ENCODE peak calls at places on chromosomes 2 and 18, in five cellular contexts. X is endothelial cell of umbilical vein, H is GM12878, A is HCT116, J is stomach. Y is an unnamed sample. For H3K4me1, the result is how much of the 10 kb centered on the place peaks cover.

GRCh38 chr2:207352978-207353377 is 176.8 kb upstream of the CREB1 start:
- DNase-seq in J (no peak), A (no peak), X (no peak), H (no peak), Y (no peak)

GRCh38 chr2:46230115-46230571 is 67.1 kb upstream of the EPAS1 start:
- DNase-seq in H (peak), X (no peak), A (no peak), J (no peak), Y (no peak)

GRCh38 chr18:74534150-74534969 is at the start of gene CNDP1:
- DNase-seq in X (no peak), A (no peak), H (no peak), J (peak), Y (no peak)

GRCh38 chr2:234444888-234445287 is 52.0 kb downstream of the ARL4C start:
- DNase-seq in J (no peak), X (peak), A (no peak), H (no peak), Y (no peak)

GRCh38 chr2:178208817-178209216 is 14.5 kb downstream of the OSBPL6 start:
- DNase-seq in A (no peak), X (no peak), J (no peak), H (no peak), Y (no peak)

GRCh38 chr18:21513292-21513691 is 87.2 kb downstream of the ESCO1 start:
- DNase-seq in X (no peak), A (no peak), H (no peak), J (no peak), Y (no peak)

GRCh38 chr18:77127769-77128671 is 4.6 kb downstream of the MBP start:
- DNase-seq in H (peak), A (no peak), X (no peak), J (no peak), Y (no peak)

GRCh38 chr2:241441492-241441891 is 66.9 kb downstream of the STK25 start:
- DNase-seq in H (no peak), X (no peak), A (no peak), J (no peak), Y (no peak)

GRCh38 chr2:127614246-127614645 is 31.7 kb upstream of the GPR17 start:
- DNase-seq in J (no peak), A (no peak), X (no peak), H (no peak), Y (no peak)

GRCh38 chr2:6999161-6999877 is 82.1 kb downstream of the RNF144A start:
- DNase-seq in H (peak), A (no peak), J (no peak), X (no peak), Y (no peak)

GRCh38 chr2:140502951-140503630 is 1627.7 kb downstream of the LRP1B start:
- DNase-seq in X (peak), H (no peak), A (no peak), J (no peak), Y (no peak)

GRCh38 chr2:237073552-237073951 is 12.1 kb upstream of the COPS8 start:
- DNase-seq in X (peak), J (no peak), H (no peak), A (no peak), Y (no peak)

GRCh38 chr2:71530246-71530986 is 77.1 kb downstream of the DYSF start:
- DNase-seq in J (no peak), X (peak), H (no peak), A (peak), Y (no peak)

GRCh38 chr2:9138507-9139085 is 68.0 kb upstream of the ASAP2 start:
- DNase-seq in X (peak), J (no peak), A (no peak), H (no peak), Y (no peak)

GRCh38 chr2:147045113-147045512 is 799.7 kb upstream of the ACVR2A start:
- DNase-seq in H (peak), A (peak), X (peak), J (peak), Y (no peak)

GRCh38 chr2:84495539-84496146 is 20.7 kb upstream of the DNAH6 start:
- DNase-seq in J (no peak), H (no peak), A (peak), X (peak), Y (no peak)

GRCh38 chr18:46333371-46334199 is 229.4 kb downstream of the HAUS1 start:
- DNase-seq in H (no peak), J (no peak), X (no peak), A (peak), Y (no peak)

GRCh38 chr18:9630444-9630843 is 16.1 kb upstream of the PPP4R1 start:
- DNase-seq in X (no peak), A (no peak), H (no peak), J (no peak), Y (no peak)

GRCh38 chr2:237262838-237263771 is 150.9 kb downstream of the COL6A3 start:
- DNase-seq in J (no peak), X (no peak), A (no peak), H (no peak), Y (no peak)

GRCh38 chr2:97766567-97766966 is 53.2 kb downstream of the ZAP70 start:
- DNase-seq in X (no peak), H (no peak), A (no peak), J (peak), Y (no peak)

DNA sequence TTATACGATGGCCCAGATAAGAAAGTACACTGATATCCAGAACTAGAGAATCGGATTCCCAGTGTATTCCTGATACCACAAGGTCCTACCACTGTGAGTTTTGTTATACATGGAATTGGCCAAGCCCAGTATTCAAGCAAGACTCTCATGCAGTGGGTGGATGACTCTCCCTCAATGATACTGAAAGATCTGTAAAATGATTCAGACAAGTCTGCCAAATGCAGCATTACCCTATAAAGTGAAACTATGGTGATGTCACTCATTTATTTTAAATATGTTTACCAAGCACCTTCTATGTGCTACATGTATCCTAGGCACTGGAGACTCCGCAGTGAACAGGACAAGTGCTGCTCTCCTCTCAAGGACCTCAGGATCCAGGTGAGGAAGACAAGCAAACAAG is 22.6 kb downstream of the MYO5B start:
- DNase-seq in X (no peak), A (no peak), J (no peak), H (no peak), Y (no peak)
- TF ChIP-seq POLR2AphosphoS5 in X (no peak), A (no peak), J (no peak), H (no peak), Y (no peak)

DNA sequence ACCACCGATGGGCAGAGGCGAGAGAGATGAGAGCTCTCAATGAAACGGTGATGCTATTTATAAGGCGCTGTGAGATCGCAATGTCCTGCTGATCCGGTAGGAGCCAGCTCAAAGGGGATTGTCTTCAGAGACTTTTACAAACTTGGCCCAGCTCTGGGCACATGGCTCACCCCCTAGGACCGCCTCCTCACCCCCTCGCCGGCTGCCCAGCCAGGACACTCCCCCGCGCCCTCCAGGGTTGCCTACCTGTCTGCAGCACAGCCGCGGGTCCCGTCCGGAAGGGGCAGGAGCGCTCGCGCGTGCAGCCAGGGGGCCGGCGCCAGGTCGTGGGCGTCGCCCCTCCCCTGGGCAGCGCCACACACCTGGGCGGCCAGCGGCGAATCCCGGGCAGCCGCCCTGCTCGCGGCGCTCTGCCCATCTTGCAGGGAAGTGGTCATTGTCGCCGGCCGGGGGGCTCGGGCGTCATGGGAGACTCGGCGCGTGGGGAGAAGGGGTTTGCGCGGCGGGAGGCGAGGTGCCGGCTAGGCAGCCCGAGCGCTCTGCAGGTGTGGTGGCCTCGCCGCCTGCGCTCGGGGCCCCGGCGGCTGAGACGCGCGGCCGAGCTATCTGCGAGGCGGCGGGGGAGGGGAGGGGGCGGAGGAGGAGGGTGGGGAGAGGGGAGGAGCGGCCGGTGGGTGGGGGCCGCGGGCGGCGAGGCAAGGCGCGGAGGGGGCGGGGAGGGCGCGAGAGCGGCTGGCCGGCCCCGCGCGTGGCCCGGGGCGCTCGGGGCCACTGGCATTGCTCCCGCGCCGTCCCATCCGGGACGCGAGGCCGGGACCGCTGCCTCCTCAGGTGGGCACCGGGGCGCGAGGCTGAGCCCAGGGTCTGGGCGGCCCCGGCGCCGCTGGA is at the start of gene GRB14:
- DNase-seq in J (peak), X (peak), A (peak), H (no peak), Y (no peak)
- TF ChIP-seq CTCF in J (no peak), X (no peak), A (no peak), H (no peak), Y (no peak)

GRCh38 chr18:48820483-48821250 is 130.1 kb downstream of the SMAD7 start:
- DNase-seq in A (no peak), H (peak), X (no peak), J (peak), Y (no peak)
- H3K4me1 ChIP-seq in A (under half), H (under half), X (under half), J (under half), Y (under half)

GRCh38 chr18:35352778-35353177 is 8.6 kb upstream of the ZNF24 start:
- DNase-seq in J (no peak), A (no peak), X (no peak), H (no peak), Y (no peak)

GRCh38 chr18:35352283-35352682 is 8.1 kb upstream of the ZNF24 start:
- DNase-seq in X (no peak), J (no peak), H (no peak), A (no peak), Y (no peak)

DNA sequence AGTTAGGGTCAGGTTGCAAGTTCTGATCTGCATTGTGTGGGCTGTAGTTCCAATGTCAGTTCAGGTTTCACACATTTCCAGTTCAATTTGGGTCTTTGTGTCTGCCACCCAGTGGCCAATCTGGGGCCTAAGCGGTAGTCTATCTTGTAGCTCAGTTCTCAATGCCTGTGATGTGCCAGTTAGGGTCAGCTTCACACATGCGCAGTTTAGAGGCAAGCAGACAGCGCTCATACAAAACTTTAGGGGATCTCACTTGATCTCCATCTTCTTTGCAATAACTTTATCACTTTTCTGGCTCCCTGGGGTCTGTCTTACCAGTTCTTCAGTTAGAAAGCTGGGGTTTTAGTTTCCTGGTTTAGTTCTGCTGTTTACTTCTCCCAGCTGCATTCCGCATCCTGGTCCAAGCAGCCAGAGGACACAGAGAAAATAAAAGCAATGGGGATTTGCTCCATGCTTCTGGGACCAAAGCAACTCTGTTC is 11.0 kb upstream of the ZNF24 start:
- DNase-seq in J (peak), A (peak), X (peak), H (no peak), Y (no peak)
- TF ChIP-seq POLR2AphosphoS5 in J (no peak), A (no peak), X (no peak), H (no peak), Y (no peak)

DNA sequence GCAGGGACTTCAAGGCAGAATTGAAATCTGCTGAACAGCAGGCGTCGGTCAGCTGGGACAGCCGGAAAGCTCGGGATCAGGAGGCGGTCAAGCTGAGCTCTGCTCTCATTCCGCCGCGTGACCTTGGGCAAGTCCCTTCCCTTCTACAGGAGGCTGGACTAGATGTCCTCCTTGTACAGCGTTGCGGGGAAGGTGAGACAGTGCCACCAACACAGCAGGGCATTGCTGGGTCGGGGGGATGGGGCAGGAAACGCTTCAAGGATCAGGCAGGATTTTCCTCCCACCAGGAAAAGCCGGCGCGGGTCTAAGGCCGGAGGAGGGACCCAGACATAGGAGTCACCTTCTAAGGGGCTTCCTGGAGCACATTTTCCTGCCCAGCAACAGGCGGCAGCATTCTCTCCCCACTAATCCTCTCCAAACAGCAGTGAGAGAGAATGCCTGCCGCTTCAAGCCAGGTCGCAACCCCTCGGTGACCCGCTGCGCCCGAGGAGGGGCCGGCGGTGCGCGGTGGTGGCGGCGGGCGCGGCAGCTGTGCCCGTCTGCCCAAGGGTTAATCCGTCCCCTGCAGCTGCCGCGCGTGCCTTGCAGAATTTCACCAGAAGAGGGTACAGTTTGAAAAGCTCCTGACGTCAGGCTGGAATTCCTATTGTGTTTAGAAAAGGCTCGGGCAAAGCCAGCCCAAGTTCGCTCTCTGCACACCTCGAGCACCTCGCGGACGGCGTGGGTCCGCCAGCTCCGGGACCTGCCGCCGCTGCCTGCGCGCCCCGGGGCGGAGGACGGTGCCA is at the start of gene KCNF1:
- DNase-seq in A (no peak), J (no peak), X (peak), H (no peak), Y (no peak)
- TF ChIP-seq CTCF in A (no peak), J (no peak), X (peak), H (no peak), Y (no peak)

GRCh38 chr2:85580206-85580605 is 2.8 kb downstream of the VAMP8 start:
- DNase-seq in H (no peak), X (no peak), J (no peak), A (no peak), Y (no peak)
- H3K4me1 ChIP-seq in H (under half), X (under half), J (half or more), A (under half), Y (under half)

GRCh38 chr18:73462092-73462491 is 594.3 kb upstream of the NETO1 start:
- DNase-seq in J (no peak), X (no peak), A (no peak), H (no peak), Y (no peak)
- TF ChIP-seq POLR2AphosphoS5 in J (no peak), X (no peak), A (no peak), H (no peak), Y (no peak)

GRCh38 chr2:174546519-174547506 is 50.8 kb downstream of the WIPF1 start:
- DNase-seq in X (peak), J (no peak), A (peak), H (no peak), Y (no peak)
- TF ChIP-seq CTCF in X (peak), J (no peak), A (peak), H (peak), Y (no peak)

GRCh38 chr2:37650548-37651101 is 20.8 kb downstream of the CDC42EP3 start:
- DNase-seq in X (no peak), H (no peak), A (no peak), J (no peak), Y (no peak)

GRCh38 chr2:37647941-37648315 is 23.5 kb downstream of the CDC42EP3 start:
- DNase-seq in J (no peak), X (no peak), H (no peak), A (no peak), Y (no peak)

GRCh38 chr2:37645836-37646235 is 25.6 kb downstream of the CDC42EP3 start:
- DNase-seq in A (no peak), X (no peak), J (no peak), H (no peak), Y (peak)

GRCh38 chr2:37649518-37649917 is 21.9 kb downstream of the CDC42EP3 start:
- DNase-seq in A (no peak), X (no peak), J (no peak), H (no peak), Y (no peak)

DNA sequence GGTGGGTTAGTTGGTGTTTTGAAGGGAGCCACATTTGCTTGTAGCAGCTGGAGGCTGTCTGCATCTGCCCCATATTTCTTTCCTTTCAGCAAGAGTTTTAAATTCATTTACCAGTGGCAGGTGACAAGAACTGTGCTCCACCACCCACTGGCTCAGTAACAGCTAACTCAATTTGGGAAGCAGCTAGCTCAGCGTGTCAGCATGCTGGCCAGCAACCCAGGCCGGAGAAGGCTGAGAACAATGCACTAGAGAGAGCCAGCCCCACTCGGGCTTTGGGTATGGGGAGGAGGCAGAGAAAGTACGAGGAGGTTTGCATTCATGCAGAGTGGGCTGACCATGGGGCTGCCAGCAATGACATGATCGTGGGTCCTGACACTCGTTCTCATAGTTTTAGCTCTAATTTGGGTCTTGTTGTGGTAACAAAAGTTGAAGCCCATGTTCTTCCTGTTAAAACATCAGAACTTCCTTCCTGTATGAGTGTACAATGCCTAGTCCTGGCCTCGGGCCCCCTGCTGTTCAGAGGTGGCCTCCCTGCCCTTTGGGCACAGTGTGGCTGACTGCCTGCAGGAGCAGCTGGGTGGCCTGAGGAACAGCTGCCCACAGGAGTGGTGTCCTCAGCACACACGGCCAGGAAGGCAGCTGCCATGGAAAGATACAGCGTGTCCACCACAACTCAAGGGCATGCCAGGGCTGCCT is 23.0 kb downstream of the CDC42EP3 start:
- DNase-seq in H (no peak), J (peak), X (peak), A (no peak), Y (no peak)
- H3K4me1 ChIP-seq in H (half or more), J (half or more), X (half or more), A (under half), Y (under half)

Y was measured in vagina.